ENCODE peak calls at places on chromosomes 16 and 17, in ten cellular contexts. Q, C, S, W, F, L, A, K, I and J are unnamed samples. For H4K20me1, the result is how much of the 10 kb centered on the place peaks cover.

GRCh38 chr16:28168991-28169554 is 42.7 kb downstream of the XPO6 start:
- DNase-seq in Q (no peak), C (no peak), S (no peak), W (no peak), F (no peak), L (no peak), A (no peak), K (no peak), I (no peak), J (no peak)

GRCh38 chr17:11720816-11721215 is 122.5 kb downstream of the DNAH9 start:
- DNase-seq in Q (no peak), C (no peak), S (no peak), W (no peak), F (no peak), L (no peak), A (no peak), K (no peak), I (no peak), J (no peak)

GRCh38 chr16:89785523-89786155 is 30.8 kb downstream of the FANCA start:
- DNase-seq in Q (no peak), C (no peak), S (no peak), W (no peak), F (no peak), L (no peak), A (no peak), K (no peak), I (no peak), J (no peak)

GRCh38 chr17:39547713-39548478 is 59.8 kb downstream of the NEUROD2 start:
- DNase-seq in Q (no peak), C (no peak), S (peak), W (peak), F (peak), L (peak), A (peak), K (peak), I (peak), J (peak)

GRCh38 chr16:27725271-27726010 is 175.5 kb downstream of the KATNIP start:
- DNase-seq in Q (no peak), C (no peak), S (no peak), W (no peak), F (no peak), L (no peak), A (no peak), K (no peak), I (no peak), J (no peak)

GRCh38 chr16:63652091-63652490 is 1469.8 kb downstream of the CDH11 start:
- DNase-seq in Q (no peak), C (no peak), S (no peak), W (peak), F (no peak), L (no peak), A (no peak), K (no peak), I (no peak), J (no peak)

GRCh38 chr17:21513012-21513570 is 136.9 kb downstream of the KCNJ12 start:
- DNase-seq in Q (peak), C (peak), S (peak), W (peak), F (peak), L (peak), A (peak), K (peak), I (peak), J (peak)

GRCh38 chr17:28317965-28318758 is 838 bp upstream of the TMEM97 start:
- DNase-seq in Q (no peak), C (no peak), S (peak), W (peak), F (no peak), L (peak), A (no peak), K (no peak), I (no peak), J (no peak)

GRCh38 chr16:4942481-4942880 is 5.5 kb upstream of the PPL start:
- DNase-seq in Q (no peak), C (no peak), S (no peak), W (no peak), F (no peak), L (no peak), A (no peak), K (no peak), I (no peak), J (peak)

GRCh38 chr17:68383443-68384321 is 73.6 kb downstream of the WIPI1 start:
- DNase-seq in Q (peak), C (peak), S (no peak), W (no peak), F (peak), L (peak), A (no peak), K (peak), I (peak), J (no peak)

GRCh38 chr17:81245024-81245664 is 6.0 kb downstream of the NDUFAF8 start:
- DNase-seq in Q (peak), C (peak), S (peak), W (no peak), F (no peak), L (peak), A (no peak), K (peak), I (peak), J (no peak)

GRCh38 chr16:27566417-27566816 is 16.5 kb downstream of the KATNIP start:
- DNase-seq in Q (no peak), C (no peak), S (no peak), W (no peak), F (no peak), L (no peak), A (no peak), K (no peak), I (no peak), J (no peak)

GRCh38 chr17:5699789-5700188 is 115.5 kb upstream of the NLRP1 start:
- DNase-seq in Q (no peak), C (no peak), S (no peak), W (peak), F (no peak), L (no peak), A (no peak), K (no peak), I (no peak), J (no peak)

GRCh38 chr16:89841275-89841674 is 13.0 kb downstream of the SPIRE2 start:
- DNase-seq in Q (no peak), C (no peak), S (no peak), W (no peak), F (peak), L (no peak), A (no peak), K (no peak), I (no peak), J (no peak)

GRCh38 chr17:44465897-44466296 is 37.3 kb downstream of the GPATCH8 start:
- DNase-seq in Q (no peak), C (no peak), S (no peak), W (no peak), F (no peak), L (no peak), A (no peak), K (no peak), I (no peak), J (no peak)

GRCh38 chr16:1469693-1470201 is 5.1 kb downstream of the CLCN7 start:
- DNase-seq in Q (no peak), C (no peak), S (no peak), W (no peak), F (no peak), L (peak), A (no peak), K (no peak), I (no peak), J (no peak)

GRCh38 chr16:76650579-76650978 is 373.4 kb downstream of the CNTNAP4 start:
- DNase-seq in Q (no peak), C (no peak), S (no peak), W (no peak), F (no peak), L (no peak), A (no peak), K (no peak), I (peak), J (peak)

GRCh38 chr17:45147102-45147580 is 1.1 kb upstream of the HEXIM1 start:
- DNase-seq in Q (peak), C (peak), S (peak), W (peak), F (peak), L (peak), A (no peak), K (peak), I (no peak), J (no peak)

GRCh38 chr17:2042355-2042929 is 620 bp downstream of the OVCA2 start:
- DNase-seq in Q (no peak), C (no peak), S (no peak), W (peak), F (no peak), L (peak), A (no peak), K (no peak), I (no peak), J (no peak)

GRCh38 chr17:50627782-50628601 is 6.7 kb upstream of the ABCC3 start:
- DNase-seq in Q (no peak), C (no peak), S (no peak), W (peak), F (no peak), L (no peak), A (no peak), K (no peak), I (peak), J (peak)

GRCh38 chr17:8935194-8935593 is 30.3 kb downstream of the PIK3R5 start:
- DNase-seq in Q (peak), C (no peak), S (no peak), W (no peak), F (no peak), L (peak), A (no peak), K (no peak), I (no peak), J (no peak)

GRCh38 chr17:4562000-4562969 is 1.9 kb upstream of the GGT6 start:
- DNase-seq in Q (peak), C (no peak), S (no peak), W (no peak), F (no peak), L (no peak), A (no peak), K (no peak), I (no peak), J (no peak)

GRCh38 chr16:75860654-75861053 is 134.4 kb upstream of the CPHXL start:
- DNase-seq in Q (peak), C (no peak), S (no peak), W (peak), F (no peak), L (no peak), A (no peak), K (no peak), I (no peak), J (no peak)

GRCh38 chr17:66169839-66170238 is 22.1 kb downstream of the CEP112 start:
- DNase-seq in Q (no peak), C (no peak), S (no peak), W (no peak), F (no peak), L (no peak), A (no peak), K (no peak), I (no peak), J (no peak)

GRCh38 chr17:59561042-59561441 is 4.4 kb upstream of the DHX40 start:
- DNase-seq in Q (no peak), C (peak), S (peak), W (peak), F (peak), L (peak), A (no peak), K (no peak), I (peak), J (no peak)

GRCh38 chr16:24700549-24701392 is 28.7 kb upstream of the TNRC6A start:
- DNase-seq in Q (peak), C (peak), S (peak), W (no peak), F (no peak), L (peak), A (peak), K (peak), I (peak), J (peak)

GRCh38 chr17:27986805-27987684 is 55.4 kb upstream of the NLK start:
- DNase-seq in Q (peak), C (no peak), S (no peak), W (no peak), F (no peak), L (no peak), A (no peak), K (peak), I (no peak), J (no peak)

GRCh38 chr16:50193594-50193993 is 40.5 kb downstream of the TENT4B start:
- DNase-seq in Q (peak), C (peak), S (no peak), W (no peak), F (no peak), L (peak), A (peak), K (peak), I (no peak), J (no peak)

GRCh38 chr16:4981473-4981872 is 23.3 kb downstream of the SEC14L5 start:
- DNase-seq in Q (no peak), C (no peak), S (no peak), W (no peak), F (no peak), L (no peak), A (no peak), K (no peak), I (no peak), J (no peak)

GRCh38 chr17:14926526-14927122 is 338.5 kb downstream of the PMP22 start:
- DNase-seq in Q (peak), C (peak), S (peak), W (peak), F (peak), L (peak), A (no peak), K (peak), I (peak), J (no peak)

GRCh38 chr17:13398853-13399252 is 202.9 kb downstream of the HS3ST3A1 start:
- DNase-seq in Q (no peak), C (no peak), S (no peak), W (no peak), F (no peak), L (no peak), A (no peak), K (no peak), I (no peak), J (no peak)

GRCh38 chr17:34652001-34652400 is 72.6 kb downstream of the TMEM132E start:
- DNase-seq in Q (no peak), C (no peak), S (no peak), W (no peak), F (no peak), L (no peak), A (no peak), K (no peak), I (no peak), J (no peak)

GRCh38 chr16:56477096-56477878 is 25.9 kb downstream of the OGFOD1 start:
- DNase-seq in Q (peak), C (peak), S (no peak), W (no peak), F (no peak), L (peak), A (no peak), K (peak), I (peak), J (peak)

GRCh38 chr16:67419502-67419901 is 3.2 kb upstream of the ZDHHC1 start:
- DNase-seq in Q (no peak), C (peak), S (no peak), W (no peak), F (no peak), L (no peak), A (no peak), K (no peak), I (no peak), J (no peak)

GRCh38 chr17:76179496-76180467 is 38.7 kb upstream of the FOXJ1 start:
- DNase-seq in Q (no peak), C (peak), S (peak), W (no peak), F (peak), L (peak), A (no peak), K (no peak), I (peak), J (no peak)

GRCh38 chr17:64676763-64677162 is 14.7 kb upstream of the SMURF2 start:
- DNase-seq in Q (no peak), C (no peak), S (no peak), W (no peak), F (no peak), L (no peak), A (no peak), K (no peak), I (no peak), J (no peak)

GRCh38 chr17:2797226-2797625 is 988 bp downstream of the RAP1GAP2 start:
- DNase-seq in Q (no peak), C (no peak), S (no peak), W (no peak), F (no peak), L (no peak), A (no peak), K (no peak), I (no peak), J (no peak)

GRCh38 chr16:4837733-4838501 is 9.2 kb downstream of the GLYR1 start:
- DNase-seq in Q (no peak), C (no peak), S (no peak), W (no peak), F (no peak), L (no peak), A (no peak), K (no peak), I (no peak), J (no peak)

GRCh38 chr16:85006639-85007038 is 4.7 kb downstream of the ZDHHC7 start:
- DNase-seq in Q (peak), C (peak), S (no peak), W (no peak), F (no peak), L (no peak), A (no peak), K (peak), I (no peak), J (no peak)

DNA sequence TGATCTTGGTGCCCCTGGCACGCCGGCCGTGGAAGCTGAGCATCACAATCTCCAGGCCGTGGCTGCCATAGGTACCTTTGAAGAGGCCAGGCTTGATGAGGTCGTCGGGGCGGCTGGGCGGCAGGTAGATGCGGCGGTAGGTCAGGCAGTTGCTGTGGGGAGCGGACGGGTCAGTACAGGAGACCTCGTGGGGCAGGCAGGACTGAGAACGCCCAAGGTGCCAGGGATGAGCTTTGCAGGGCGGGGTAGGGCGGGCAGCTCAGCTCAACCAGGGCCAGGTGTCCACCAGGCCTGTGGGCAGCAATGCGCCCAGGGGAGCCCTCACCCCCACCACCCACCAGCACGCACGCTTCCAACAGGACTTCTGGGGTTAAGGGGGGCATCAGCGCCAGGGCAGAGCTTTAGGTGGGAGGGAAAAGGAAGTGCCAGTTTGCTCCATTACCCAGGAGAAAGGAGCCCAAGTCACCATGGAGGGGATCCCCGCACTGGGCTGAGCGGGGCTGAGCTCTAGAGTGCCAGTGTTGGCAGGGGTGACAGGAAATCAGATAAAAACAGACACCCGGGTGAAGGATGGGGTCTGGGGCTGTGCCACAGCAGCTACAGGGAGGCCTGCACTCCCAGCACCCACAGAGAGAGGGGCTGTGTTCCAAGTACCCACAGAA is 18.2 kb upstream of the C16orf95 start:
- DNase-seq in Q (no peak), C (no peak), S (no peak), W (no peak), F (no peak), L (no peak), A (no peak), K (no peak), I (no peak), J (no peak)
- H4K20me1 ChIP-seq in Q (under half), C (under half), S (under half), W (under half), F (under half), L (under half), A (under half), K (half or more), I (under half), J (under half)

GRCh38 chr17:74964246-74964761 is 8.3 kb downstream of the HID1 start:
- DNase-seq in Q (no peak), C (no peak), S (no peak), W (no peak), F (no peak), L (no peak), A (no peak), K (no peak), I (no peak), J (no peak)

GRCh38 chr17:74963656-74964055 is 8.9 kb downstream of the HID1 start:
- DNase-seq in Q (no peak), C (no peak), S (peak), W (peak), F (no peak), L (no peak), A (no peak), K (no peak), I (no peak), J (no peak)

GRCh38 chr17:74968361-74968780 is 4.2 kb downstream of the HID1 start:
- DNase-seq in Q (no peak), C (no peak), S (no peak), W (no peak), F (no peak), L (no peak), A (no peak), K (no peak), I (peak), J (peak)

GRCh38 chr17:74962622-74963394 is 9.8 kb downstream of the HID1 start:
- DNase-seq in Q (no peak), C (no peak), S (no peak), W (no peak), F (no peak), L (no peak), A (no peak), K (no peak), I (no peak), J (no peak)

DNA sequence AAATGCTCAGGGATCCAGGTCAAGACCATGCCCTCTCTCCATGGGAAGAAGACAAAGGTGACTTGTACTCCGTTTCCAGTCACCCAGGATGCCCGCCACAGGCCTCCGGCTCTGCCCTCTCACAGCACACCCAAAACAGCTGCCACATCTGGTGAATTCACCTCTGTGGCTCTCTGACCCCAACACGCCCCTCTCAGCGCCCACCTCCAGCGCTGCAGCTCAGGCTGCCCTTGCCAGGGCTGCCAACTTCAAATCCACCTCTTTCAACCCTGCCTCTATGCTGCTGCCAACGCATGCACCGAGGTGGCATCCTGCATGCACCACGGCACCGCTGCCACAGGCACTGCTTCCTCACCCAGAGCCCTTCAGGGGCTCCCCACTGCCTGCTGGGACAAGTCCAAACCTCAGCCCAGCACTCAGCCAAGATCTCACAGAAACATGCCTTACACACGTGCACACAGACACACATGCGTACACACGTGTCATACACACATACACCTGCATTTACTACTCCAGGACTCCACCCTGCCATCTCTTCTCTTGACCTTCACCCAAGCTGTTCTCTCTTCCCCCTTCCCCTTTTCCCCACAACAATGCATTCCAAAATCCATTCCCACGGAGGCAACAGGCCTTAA is 7.5 kb downstream of the HID1 start:
- DNase-seq in Q (no peak), C (no peak), S (no peak), W (no peak), F (no peak), L (no peak), A (no peak), K (no peak), I (no peak), J (no peak)
- H3K27ac ChIP-seq in Q (no peak), C (no peak), S (no peak), W (no peak), F (no peak), L (no peak), A (no peak), K (no peak), I (no peak), J (no peak)

GRCh38 chr16:72959301-72959996 is 88.5 kb downstream of the ZFHX3 start:
- DNase-seq in Q (no peak), C (no peak), S (no peak), W (no peak), F (no peak), L (no peak), A (no peak), K (no peak), I (no peak), J (no peak)

GRCh38 chr16:72956124-72957064 is 91.5 kb downstream of the ZFHX3 start:
- DNase-seq in Q (no peak), C (no peak), S (no peak), W (no peak), F (no peak), L (no peak), A (no peak), K (no peak), I (no peak), J (no peak)

GRCh38 chr16:72960101-72960500 is 87.8 kb downstream of the ZFHX3 start:
- DNase-seq in Q (no peak), C (no peak), S (no peak), W (no peak), F (no peak), L (no peak), A (no peak), K (no peak), I (no peak), J (no peak)

GRCh38 chr16:72957303-72958277 is 90.3 kb downstream of the ZFHX3 start:
- DNase-seq in Q (no peak), C (no peak), S (no peak), W (no peak), F (no peak), L (no peak), A (no peak), K (no peak), I (no peak), J (no peak)

GRCh38 chr16:72958522-72959076 is 89.3 kb downstream of the ZFHX3 start:
- DNase-seq in Q (no peak), C (no peak), S (no peak), W (no peak), F (no peak), L (no peak), A (no peak), K (no peak), I (no peak), J (no peak)
- H4K20me1 ChIP-seq in Q (under half), C (under half), S (under half), W (under half), F (under half), L (under half), A (under half), K (half or more), I (under half), J (under half)

GRCh38 chr16:10640934-10641333 is 53.8 kb downstream of the TEKT5 start:
- DNase-seq in Q (no peak), C (no peak), S (no peak), W (no peak), F (no peak), L (no peak), A (no peak), K (no peak), I (no peak), J (no peak)
- H3K27ac ChIP-seq in Q (no peak), C (no peak), S (no peak), W (no peak), F (no peak), L (no peak), A (no peak), K (no peak), I (no peak), J (no peak)